ENCODE peak calls at places on chromosomes 6 and 20, in nine cellular contexts. B is left lung; L is CD4-positive, alpha-beta memory T cell; A is endodermal cell; C is upper lobe of left lung; U is heart left ventricle; D is caudate nucleus; T is psoas muscle; E is CD4-positive, alpha-beta T cell. N is an unnamed sample.
A peak's percentile ranks its signal among the peaks of the same experiment; 100 is the strongest.

GRCh38 chr6:154861825-154862224 is 128.6 kb downstream of the SCAF8 start:
- DNase-seq in B (no peak), A (no peak), E (no peak), C (no peak), L (no peak), U (no peak), D (no peak), T (no peak), N (no peak)

GRCh38 chr6:26199057-26199772 is 112.0 kb downstream of the HFE start:
- DNase-seq in C (peak; percentile 65), D (peak; percentile 79), T (peak; percentile 46), A (peak; percentile 90), L (peak; percentile 93), U (peak; percentile 69), B (peak; percentile 74), E (peak; percentile 49), N (peak; percentile 73)

GRCh38 chr20:41480054-41480770 is 113.6 kb upstream of the EMILIN3 start:
- DNase-seq in E (no peak), U (no peak), L (no peak), A (no peak), B (no peak), C (no peak), D (no peak), T (no peak), N (no peak)

GRCh38 chr6:46704562-46704961 is 16.9 kb downstream of the TDRD6 start:
- DNase-seq in T (no peak), D (no peak), C (no peak), L (no peak), U (no peak), E (no peak), B (no peak), A (no peak), N (no peak)

GRCh38 chr6:133369755-133370154 is 128.6 kb downstream of the EYA4 start:
- DNase-seq in T (no peak), A (no peak), D (no peak), C (no peak), B (no peak), E (no peak), U (no peak), L (no peak), N (no peak)

GRCh38 chr20:32707691-32708581 is 34.2 kb upstream of the C20orf203 start:
- DNase-seq in L (no peak), A (no peak), T (no peak), U (no peak), B (no peak), D (no peak), C (no peak), E (no peak), N (no peak)

GRCh38 chr6:107318100-107318736 is 141.1 kb downstream of the PDSS2 start:
- DNase-seq in D (no peak), T (peak; percentile 32), L (peak; percentile 2), U (peak; percentile 49), A (peak; percentile 79), C (peak; percentile 72), E (no peak), B (peak; percentile 62), N (peak; percentile 37)

GRCh38 chr6:120077489-120077888 is 727.9 kb upstream of the MAN1A1 start:
- DNase-seq in U (no peak), B (no peak), D (no peak), A (peak; percentile 75), T (no peak), C (no peak), E (no peak), L (no peak), N (no peak)

GRCh38 chr6:16321341-16321710 is 82.9 kb downstream of the GMPR start:
- DNase-seq in T (no peak), A (peak; percentile 45), L (no peak), C (no peak), D (no peak), U (peak; percentile 0), B (no peak), E (no peak), N (no peak)

GRCh38 chr6:103264020-103264419 is 1595.7 kb downstream of the HACE1 start:
- DNase-seq in L (no peak), T (no peak), U (no peak), B (no peak), A (no peak), C (no peak), D (no peak), E (no peak), N (no peak)

GRCh38 chr6:5701086-5701661 is 305.6 kb downstream of the NRN1 start:
- DNase-seq in D (no peak), T (no peak), C (no peak), U (peak; percentile 85), A (no peak), E (no peak), B (no peak), L (no peak), N (no peak)

GRCh38 chr20:51526105-51526470 is 16.4 kb downstream of the NFATC2 start:
- DNase-seq in U (no peak), T (no peak), E (no peak), B (no peak), L (no peak), C (no peak), A (no peak), D (no peak), N (no peak)

GRCh38 chr20:51525241-51526104 is 17.0 kb downstream of the NFATC2 start:
- DNase-seq in C (no peak), E (peak; percentile 29), L (peak; percentile 41), D (peak; percentile 64), U (no peak), T (no peak), B (no peak), A (no peak), N (no peak)

GRCh38 chr20:51529027-51529749 is 13.3 kb downstream of the NFATC2 start:
- DNase-seq in U (no peak), A (no peak), L (peak; percentile 29), D (no peak), B (no peak), C (no peak), T (no peak), E (peak; percentile 31), N (no peak)

GRCh38 chr20:51528263-51529026 is 14.1 kb downstream of the NFATC2 start:
- DNase-seq in E (peak; percentile 27), C (no peak), D (no peak), U (no peak), T (no peak), L (peak; percentile 56), B (no peak), A (no peak), N (no peak)

GRCh38 chr20:51526754-51527153 is 15.8 kb downstream of the NFATC2 start:
- DNase-seq in L (no peak), T (no peak), U (no peak), D (no peak), C (no peak), B (no peak), E (no peak), A (no peak), N (no peak)
- H3K27ac ChIP-seq in L (peak overlapping the region; percentile 57), T (peak overlapping the region; percentile 4), U (no peak overlapping the region), D (no peak overlapping the region), C (no peak overlapping the region), B (no peak overlapping the region), E (no peak overlapping the region), A (no peak overlapping the region), N (no peak overlapping the region)

DNA sequence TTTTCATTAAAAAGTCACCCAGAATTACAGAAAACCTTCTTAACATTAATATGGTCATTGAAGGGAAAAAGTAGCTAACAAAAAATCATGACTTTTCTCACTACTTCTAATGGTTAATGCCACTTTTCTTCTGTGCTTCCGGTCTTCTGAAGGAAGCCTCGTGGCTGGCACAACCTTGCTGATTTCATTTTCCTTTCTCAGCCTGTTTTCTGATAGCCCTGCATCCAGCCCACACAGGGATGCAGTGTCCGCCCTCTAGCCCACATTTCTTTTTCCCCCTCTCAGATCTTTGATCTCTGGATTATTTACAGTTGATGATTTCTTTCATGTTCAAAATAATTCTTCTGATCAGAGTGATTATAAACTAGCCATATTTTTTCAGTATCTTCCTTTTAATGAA is 655.4 kb upstream of the EPHA7 start:
- DNase-seq in L (no peak), E (no peak), C (no peak), B (no peak), U (no peak), D (no peak), A (no peak), T (no peak), N (no peak)
- H3K27ac ChIP-seq in L (no peak overlapping the region), E (no peak overlapping the region), C (no peak overlapping the region), B (no peak overlapping the region), U (no peak overlapping the region), D (no peak overlapping the region), A (no peak overlapping the region), T (no peak overlapping the region), N (no peak overlapping the region)

GRCh38 chr6:34241351-34242215 is 4.9 kb downstream of the HMGA1 start:
- DNase-seq in L (no peak), T (no peak), B (no peak), D (no peak), E (no peak), C (no peak), U (no peak), A (no peak), N (no peak)

GRCh38 chr6:34240329-34241248 is 3.9 kb downstream of the HMGA1 start:
- DNase-seq in B (no peak), T (no peak), U (no peak), L (no peak), A (no peak), E (no peak), D (no peak), C (no peak), N (no peak)

GRCh38 chr6:34239240-34239825 is 2.7 kb downstream of the HMGA1 start:
- DNase-seq in E (no peak), L (no peak), B (no peak), U (no peak), D (no peak), A (no peak), T (no peak), C (no peak), N (no peak)

GRCh38 chr6:34238507-34239239 is 2.0 kb downstream of the HMGA1 start:
- DNase-seq in B (no peak), A (peak; percentile 44), U (no peak), C (no peak), E (no peak), D (no peak), T (no peak), L (no peak), N (no peak)

DNA sequence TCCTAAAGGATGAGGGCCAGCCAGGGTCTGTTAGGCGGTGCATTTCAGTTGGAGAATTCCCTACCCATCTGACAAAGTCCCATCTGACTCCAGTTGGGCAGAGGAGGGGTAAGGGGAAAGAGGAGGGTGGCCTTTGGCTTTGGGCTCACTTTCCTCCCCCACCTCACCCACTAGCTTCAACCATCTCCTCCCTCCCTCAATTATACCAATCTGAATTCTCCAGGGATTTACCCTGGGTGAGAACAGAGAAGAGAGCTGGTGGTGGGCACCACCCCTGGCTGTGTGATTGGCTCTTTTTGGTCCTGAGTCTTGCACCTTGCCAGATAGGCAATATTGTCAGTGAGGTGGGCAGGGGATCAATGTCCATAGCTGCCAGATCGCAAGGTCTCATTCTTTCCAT is 3.2 kb downstream of the HMGA1 start:
- DNase-seq in A (no peak), C (no peak), U (no peak), B (no peak), T (no peak), L (no peak), E (no peak), D (no peak), N (no peak)
- H3K27ac ChIP-seq in A (no peak overlapping the region), C (no peak overlapping the region), U (no peak overlapping the region), B (no peak overlapping the region), T (no peak overlapping the region), L (no peak overlapping the region), E (peak overlapping the region; percentile 95), D (no peak overlapping the region), N (no peak overlapping the region)

GRCh38 chr6:42279966-42280629 is 62.4 kb upstream of the MRPS10 start:
- DNase-seq in E (no peak), D (no peak), L (no peak), T (peak; percentile 35), U (peak; percentile 53), B (peak; percentile 52), A (peak; percentile 39), C (no peak), N (no peak)
- H3K27ac ChIP-seq in E (no peak overlapping the region), D (no peak overlapping the region), L (no peak overlapping the region), T (no peak overlapping the region), U (peak overlapping the region; percentile 58), B (no peak overlapping the region), A (no peak overlapping the region), C (peak overlapping the region; percentile 32), N (no peak overlapping the region)